ENCODE peak calls at places on chromosomes 11 and 22, in five cellular contexts. One of them, this sample, is unnamed.
A peak's percentile ranks its signal among the peaks of the same experiment; 100 is the strongest.

GRCh38 chr11:133064152-133064877 is 468.0 kb downstream of the OPCML start:
- DNase-seq in neuronal stem cell: peak; percentile 68
- DNase-seq in IMR-90: peak; percentile 48
- DNase-seq in mesenchymal stem cell: peak; percentile 62
- DNase-seq in H9: peak; percentile 88
- DNase-seq in this sample: no peak

GRCh38 chr11:77370217-77370616 is 68.7 kb upstream of the GDPD4 start:
- DNase-seq in neuronal stem cell: no peak
- DNase-seq in IMR-90: no peak
- DNase-seq in mesenchymal stem cell: peak; percentile 23
- DNase-seq in H9: no peak
- DNase-seq in this sample: no peak

GRCh38 chr11:63872833-63873201 is 33.9 kb downstream of the MARK2 start:
- DNase-seq in neuronal stem cell: no peak
- DNase-seq in IMR-90: no peak
- DNase-seq in mesenchymal stem cell: no peak
- DNase-seq in H9: no peak
- DNase-seq in this sample: no peak

GRCh38 chr11:76793834-76794291 is 10.7 kb downstream of the TSKU start:
- DNase-seq in neuronal stem cell: no peak
- DNase-seq in IMR-90: no peak
- DNase-seq in mesenchymal stem cell: no peak
- DNase-seq in H9: peak; percentile 33
- DNase-seq in this sample: no peak

GRCh38 chr11:69339916-69340565 is 46.1 kb downstream of the MYEOV start:
- DNase-seq in neuronal stem cell: no peak
- DNase-seq in IMR-90: no peak
- DNase-seq in mesenchymal stem cell: no peak
- DNase-seq in H9: peak; percentile 8
- DNase-seq in this sample: no peak

GRCh38 chr11:2209370-2209801 is 37.8 kb upstream of the TH start:
- DNase-seq in neuronal stem cell: no peak
- DNase-seq in IMR-90: no peak
- DNase-seq in mesenchymal stem cell: no peak
- DNase-seq in H9: peak; percentile 18
- DNase-seq in this sample: no peak

GRCh38 chr22:45892681-45893461 is 84.1 kb downstream of the WNT7B start:
- DNase-seq in neuronal stem cell: no peak
- DNase-seq in IMR-90: no peak
- DNase-seq in mesenchymal stem cell: no peak
- DNase-seq in H9: no peak
- DNase-seq in this sample: no peak

GRCh38 chr11:9740202-9740881 is 76.5 kb downstream of the SWAP70 start:
- DNase-seq in neuronal stem cell: no peak
- DNase-seq in IMR-90: no peak
- DNase-seq in mesenchymal stem cell: no peak
- DNase-seq in H9: no peak
- DNase-seq in this sample: peak; percentile 98

GRCh38 chr22:47061226-47061625 is 298.8 kb downstream of the TBC1D22A start:
- DNase-seq in neuronal stem cell: no peak
- DNase-seq in IMR-90: no peak
- DNase-seq in mesenchymal stem cell: no peak
- DNase-seq in H9: peak; percentile 12
- DNase-seq in this sample: no peak

GRCh38 chr11:66047541-66048365 is 1.2 kb downstream of the GAL3ST3 start:
- DNase-seq in neuronal stem cell: no peak
- DNase-seq in IMR-90: no peak
- DNase-seq in mesenchymal stem cell: no peak
- DNase-seq in H9: no peak
- DNase-seq in this sample: no peak

GRCh38 chr11:35064114-35064800 is 74.7 kb upstream of the CD44 start:
- DNase-seq in neuronal stem cell: no peak
- DNase-seq in IMR-90: peak; percentile 59
- DNase-seq in mesenchymal stem cell: no peak
- DNase-seq in H9: no peak
- DNase-seq in this sample: no peak

GRCh38 chr11:59226396-59226795 is 13.7 kb upstream of the MPEG1 start:
- DNase-seq in neuronal stem cell: no peak
- DNase-seq in IMR-90: no peak
- DNase-seq in mesenchymal stem cell: no peak
- DNase-seq in H9: no peak
- DNase-seq in this sample: no peak
- H4K8ac ChIP-seq in neuronal stem cell: no peak overlapping the region
- H4K8ac ChIP-seq in IMR-90: no peak overlapping the region
- H4K8ac ChIP-seq in mesenchymal stem cell: no peak overlapping the region
- H4K8ac ChIP-seq in H9: no peak overlapping the region
- H4K8ac ChIP-seq in this sample: no peak overlapping the region

GRCh38 chr11:24496728-24497396 is at the start of gene LUZP2:
- DNase-seq in neuronal stem cell: peak; percentile 69
- DNase-seq in IMR-90: peak; percentile 51
- DNase-seq in mesenchymal stem cell: peak; percentile 62
- DNase-seq in H9: peak; percentile 77
- DNase-seq in this sample: peak; percentile 27

GRCh38 chr11:24496371-24496727 is 504 bp upstream of the LUZP2 start:
- DNase-seq in neuronal stem cell: no peak
- DNase-seq in IMR-90: peak; percentile 18
- DNase-seq in mesenchymal stem cell: no peak
- DNase-seq in H9: no peak
- DNase-seq in this sample: no peak
- H3K14ac ChIP-seq in neuronal stem cell: no peak overlapping the region
- H3K14ac ChIP-seq in IMR-90: no peak overlapping the region
- H3K14ac ChIP-seq in mesenchymal stem cell: no peak overlapping the region
- H3K14ac ChIP-seq in H9: no peak overlapping the region
- H3K14ac ChIP-seq in this sample: no peak overlapping the region

DNA sequence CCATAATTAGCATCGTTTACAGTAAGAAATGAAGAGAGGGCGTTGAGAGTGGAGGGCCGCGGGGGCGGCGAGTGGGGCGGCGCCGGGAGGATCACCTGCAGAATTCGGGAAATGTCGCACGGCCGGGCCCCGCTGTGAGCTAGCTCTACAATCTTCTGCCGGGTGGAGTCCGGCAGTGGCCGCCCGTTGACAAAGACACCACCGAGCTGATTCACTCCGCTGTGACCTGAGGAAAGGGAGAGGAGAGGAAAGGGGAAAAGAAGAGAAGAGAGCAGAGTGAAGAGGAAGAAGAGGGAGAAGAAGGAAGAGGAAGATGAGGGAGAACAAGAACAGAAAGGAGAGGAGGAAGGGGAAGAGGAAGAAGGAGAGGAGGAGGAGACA is 8.5 kb downstream of the PAX6 start:
- DNase-seq in neuronal stem cell: no peak
- DNase-seq in IMR-90: no peak
- DNase-seq in mesenchymal stem cell: no peak
- DNase-seq in H9: no peak
- DNase-seq in this sample: no peak
- H2AK5ac ChIP-seq in neuronal stem cell: peak overlapping the region; percentile 7
- H2AK5ac ChIP-seq in IMR-90: no peak overlapping the region
- H2AK5ac ChIP-seq in mesenchymal stem cell: no peak overlapping the region
- H2AK5ac ChIP-seq in H9: no peak overlapping the region
- H2AK5ac ChIP-seq in this sample: no peak overlapping the region

GRCh38 chr22:19895160-19895849 is 40.6 kb upstream of the GNB1L start:
- DNase-seq in neuronal stem cell: no peak
- DNase-seq in IMR-90: no peak
- DNase-seq in mesenchymal stem cell: no peak
- DNase-seq in H9: no peak
- DNase-seq in this sample: no peak
- H4K8ac ChIP-seq in neuronal stem cell: no peak overlapping the region
- H4K8ac ChIP-seq in IMR-90: no peak overlapping the region
- H4K8ac ChIP-seq in mesenchymal stem cell: no peak overlapping the region
- H4K8ac ChIP-seq in H9: no peak overlapping the region
- H4K8ac ChIP-seq in this sample: no peak overlapping the region

GRCh38 chr11:223026-223789 is 12.9 kb downstream of the SIRT3 start:
- DNase-seq in neuronal stem cell: no peak
- DNase-seq in IMR-90: peak; percentile 56
- DNase-seq in mesenchymal stem cell: peak; percentile 15
- DNase-seq in H9: no peak
- DNase-seq in this sample: no peak
- H3K14ac ChIP-seq in neuronal stem cell: no peak overlapping the region
- H3K14ac ChIP-seq in IMR-90: no peak overlapping the region
- H3K14ac ChIP-seq in mesenchymal stem cell: no peak overlapping the region
- H3K14ac ChIP-seq in H9: no peak overlapping the region
- H3K14ac ChIP-seq in this sample: no peak overlapping the region

DNA sequence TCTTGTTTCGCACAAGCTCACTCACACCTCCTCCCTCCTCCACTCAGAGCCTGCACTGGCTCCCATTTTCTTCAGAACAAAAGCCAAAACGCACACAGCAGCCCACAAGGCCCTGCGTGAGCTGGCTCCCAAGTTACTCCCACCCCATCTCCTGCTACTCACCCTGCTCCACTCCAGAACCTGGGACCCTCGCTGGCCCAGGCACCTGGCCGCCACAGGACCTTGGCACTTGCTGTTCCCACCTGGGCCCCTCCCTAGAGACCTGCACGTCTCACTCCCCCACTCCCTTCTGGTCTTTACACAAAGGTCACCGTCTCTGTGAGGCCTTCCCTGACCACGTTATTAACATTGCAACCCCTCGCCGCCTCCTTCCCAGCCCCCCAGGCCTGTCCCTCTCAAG is 945 bp upstream of the MFNG start:
- DNase-seq in neuronal stem cell: no peak
- DNase-seq in IMR-90: no peak
- DNase-seq in mesenchymal stem cell: no peak
- DNase-seq in H9: no peak
- DNase-seq in this sample: no peak
- H2AK5ac ChIP-seq in neuronal stem cell: peak overlapping the region; percentile 66
- H2AK5ac ChIP-seq in IMR-90: no peak overlapping the region
- H2AK5ac ChIP-seq in mesenchymal stem cell: peak overlapping the region; percentile 49
- H2AK5ac ChIP-seq in H9: no peak overlapping the region
- H2AK5ac ChIP-seq in this sample: no peak overlapping the region

This sample was measured in trophoblast cell.